ENCODE peak calls at places on chromosome 12, in seven cellular contexts. H, C, Y, J, M, A and Q are unnamed samples.

GRCh38 chr12:76264617-76265016 is 83.6 kb downstream of the BBS10 start:
- DNase-seq in H (peak), A (no peak), M (no peak), C (no peak), Y (no peak), J (no peak), Q (no peak)

GRCh38 chr12:6049992-6050391 is 74.5 kb downstream of the VWF start:
- DNase-seq in Y (no peak), A (no peak), C (no peak), J (no peak), H (no peak), M (peak), Q (no peak)

GRCh38 chr12:116717466-116718457 is 20.1 kb downstream of the SPRING1 start:
- DNase-seq in C (no peak), M (no peak), A (peak), Y (no peak), J (peak), H (no peak), Q (no peak)

GRCh38 chr12:46071769-46072624 is 81.6 kb upstream of the SCAF11 start:
- DNase-seq in Y (peak), C (peak), H (peak), A (peak), M (peak), J (peak), Q (peak)

GRCh38 chr12:46915082-46915481 is 89.3 kb upstream of the SLC38A4 start:
- DNase-seq in C (no peak), H (peak), Y (no peak), J (no peak), M (no peak), A (peak), Q (no peak)

GRCh38 chr12:96501139-96501741 is 11.9 kb downstream of the CFAP54 start:
- DNase-seq in H (peak), A (peak), Y (no peak), M (peak), C (peak), J (no peak), Q (peak)

GRCh38 chr12:68915055-68915454 is 17.9 kb downstream of the CPM start:
- DNase-seq in A (no peak), M (no peak), Y (no peak), C (no peak), H (peak), J (no peak), Q (no peak)

GRCh38 chr12:97951717-97952116 is 489.1 kb downstream of the RMST start:
- DNase-seq in C (no peak), Y (no peak), M (no peak), H (no peak), J (no peak), A (no peak), Q (no peak)

GRCh38 chr12:77062846-77063461 is 2.4 kb downstream of the E2F7 start:
- DNase-seq in J (no peak), Y (no peak), A (no peak), C (no peak), M (no peak), H (no peak), Q (no peak)

GRCh38 chr12:65308601-65309071 is 30.2 kb downstream of the MSRB3 start:
- DNase-seq in H (peak), A (no peak), M (no peak), J (no peak), Y (no peak), C (no peak), Q (no peak)

GRCh38 chr12:62252576-62252975 is 7.6 kb upstream of the USP15 start:
- DNase-seq in J (no peak), M (no peak), Y (no peak), C (no peak), H (no peak), A (no peak), Q (no peak)

GRCh38 chr12:82593143-82593542 is 93.6 kb upstream of the TMTC2 start:
- DNase-seq in C (no peak), M (no peak), H (no peak), A (no peak), Y (no peak), J (no peak), Q (no peak)

GRCh38 chr12:114213055-114213561 is 192.8 kb downstream of the TBX5 start:
- DNase-seq in M (no peak), H (no peak), C (no peak), Y (no peak), J (no peak), A (no peak), Q (no peak)

GRCh38 chr12:53844989-53845836 is 93.4 kb upstream of the HOXC13 start:
- DNase-seq in M (peak), H (peak), C (no peak), A (no peak), Y (no peak), J (no peak), Q (no peak)

GRCh38 chr12:64625243-64626077 is 15.2 kb downstream of the RASSF3 start:
- DNase-seq in J (peak), H (peak), A (peak), C (peak), M (no peak), Y (no peak), Q (no peak)

GRCh38 chr12:9365296-9365695 is 157.1 kb upstream of the PZP start:
- DNase-seq in A (no peak), J (no peak), H (no peak), M (no peak), C (no peak), Y (no peak), Q (no peak)

GRCh38 chr12:109553471-109553870 is 19.8 kb downstream of the MMAB start:
- DNase-seq in H (no peak), C (no peak), J (no peak), Y (no peak), A (no peak), M (no peak), Q (no peak)

GRCh38 chr12:132105467-132105866 is 38.7 kb downstream of the DDX51 start:
- DNase-seq in M (no peak), A (no peak), C (no peak), Y (no peak), J (no peak), H (no peak), Q (no peak)

GRCh38 chr12:132100306-132101065 is 43.6 kb downstream of the DDX51 start:
- DNase-seq in C (no peak), Y (no peak), M (no peak), A (no peak), H (no peak), J (no peak), Q (no peak)

GRCh38 chr12:132102297-132102696 is 41.8 kb downstream of the DDX51 start:
- DNase-seq in M (no peak), H (no peak), C (no peak), Y (no peak), A (no peak), J (no peak), Q (no peak)

GRCh38 chr12:132106921-132107320 is 37.2 kb downstream of the DDX51 start:
- DNase-seq in C (no peak), H (no peak), M (no peak), Y (no peak), A (no peak), J (no peak), Q (no peak)

GRCh38 chr12:132103542-132104308 is 40.4 kb downstream of the DDX51 start:
- DNase-seq in Y (no peak), J (no peak), H (no peak), C (no peak), M (no peak), A (no peak), Q (no peak)
- H3K9ac ChIP-seq in Y (no peak), J (no peak), H (no peak), C (no peak), M (no peak), A (no peak), Q (no peak)

DNA sequence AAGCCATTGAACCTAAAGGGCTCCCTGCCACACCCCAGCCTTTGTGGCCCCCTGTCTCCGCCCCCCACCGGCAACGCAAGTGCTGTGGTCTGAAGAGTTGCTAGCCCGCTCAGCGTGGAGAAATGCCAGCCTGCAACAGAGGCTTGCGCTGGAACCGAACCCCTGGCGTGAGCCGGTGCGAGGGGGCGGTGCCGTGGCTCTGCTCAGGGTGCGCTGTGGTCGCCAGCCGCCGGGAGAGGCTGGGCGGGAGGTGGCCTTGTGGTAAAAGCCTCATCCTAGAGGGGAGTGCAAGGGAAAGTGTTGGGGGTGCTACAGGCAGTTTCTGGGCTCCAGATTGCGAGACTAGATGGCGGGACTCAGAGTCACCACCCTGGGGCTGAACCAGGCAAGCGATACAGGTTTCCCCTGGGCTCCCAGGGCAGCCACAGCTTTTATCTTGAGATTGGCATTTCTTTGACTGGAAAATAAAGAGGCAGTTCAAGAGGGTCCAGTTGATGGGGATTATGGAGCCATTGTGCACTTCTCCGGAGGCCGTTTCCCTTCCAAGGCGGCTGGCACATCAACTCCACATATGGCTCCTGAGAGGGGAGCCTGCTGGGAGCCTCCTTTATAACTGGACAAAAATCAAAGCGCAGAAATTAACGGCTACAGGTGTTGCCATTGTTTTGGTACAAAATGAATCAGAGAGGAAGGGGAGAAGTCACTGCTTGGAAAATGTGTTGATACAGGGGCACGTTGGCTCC is 2.3 kb downstream of the PLXNC1 start:
- DNase-seq in H (no peak), A (peak), J (peak), C (peak), Y (peak), M (peak), Q (peak)
- H3K9ac ChIP-seq in H (no peak), A (peak), J (no peak), C (no peak), Y (peak), M (no peak), Q (peak)

GRCh38 chr12:85883763-85884162 is 9.7 kb downstream of the NTS start:
- DNase-seq in C (no peak), M (no peak), A (no peak), Y (no peak), H (no peak), J (no peak), Q (no peak)
- H3K9ac ChIP-seq in C (no peak), M (no peak), A (no peak), Y (no peak), H (no peak), J (no peak), Q (no peak)

GRCh38 chr12:58528266-58528665 is 392.0 kb downstream of the LRIG3 start:
- DNase-seq in Y (no peak), A (no peak), H (no peak), C (no peak), J (no peak), M (no peak), Q (no peak)
- H3K9ac ChIP-seq in Y (no peak), A (no peak), H (no peak), C (no peak), J (no peak), M (no peak), Q (no peak)

DNA sequence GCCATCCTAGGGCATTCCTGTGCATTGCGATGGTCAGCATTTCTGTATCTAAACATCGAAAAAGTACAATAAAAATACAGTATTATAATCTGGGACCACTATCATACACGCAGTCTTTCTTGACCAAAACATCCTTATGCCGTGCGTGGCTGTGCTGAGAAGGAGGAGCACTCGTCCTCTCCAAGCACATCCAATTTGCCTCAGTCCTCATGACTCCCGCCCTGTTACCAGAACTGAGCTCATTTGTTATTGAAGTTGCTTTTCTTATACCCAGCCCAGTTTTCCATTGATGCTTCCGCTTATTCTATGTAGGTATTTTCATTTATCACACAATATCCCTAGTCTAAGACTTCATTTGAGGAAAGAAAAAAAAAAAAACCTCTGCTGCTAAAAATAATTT is 237.0 kb upstream of the PLEKHG7 start:
- DNase-seq in J (no peak), M (no peak), C (no peak), Y (no peak), H (no peak), A (no peak), Q (no peak)
- H3K9ac ChIP-seq in J (no peak), M (no peak), C (no peak), Y (no peak), H (no peak), A (no peak), Q (no peak)

GRCh38 chr12:666766-667308 is 3.6 kb upstream of the NINJ2 start:
- DNase-seq in Y (no peak), M (no peak), J (no peak), H (peak), C (no peak), A (no peak), Q (no peak)
- H3K9ac ChIP-seq in Y (no peak), M (no peak), J (no peak), H (no peak), C (no peak), A (no peak), Q (no peak)

GRCh38 chr12:104669851-104670337 is 213.1 kb downstream of the CHST11 start:
- DNase-seq in A (peak), H (no peak), M (no peak), J (no peak), Y (no peak), C (no peak), Q (peak)
- H3K9ac ChIP-seq in A (no peak), H (no peak), M (no peak), J (no peak), Y (no peak), C (no peak), Q (peak)